ENCODE peak calls at places on chromosomes 12 and 14, in ten cellular contexts. M, J, A, V, U, T, G, W, N and O are unnamed samples.

GRCh38 chr14:61149896-61150295 is 131.2 kb downstream of the TMEM30B start:
- DNase-seq in J (no peak), V (no peak), G (no peak), N (no peak), M (no peak), A (no peak), W (no peak), T (no peak), U (no peak), O (no peak)

GRCh38 chr12:132720606-132721005 is 10.0 kb downstream of the PGAM5 start:
- DNase-seq in A (no peak), U (no peak), T (no peak), N (no peak), J (no peak), G (no peak), M (no peak), V (no peak), W (no peak), O (no peak)

GRCh38 chr12:25364529-25365339 is 114.0 kb upstream of the KRAS start:
- DNase-seq in T (no peak), G (no peak), U (peak; percentile 49), A (no peak), V (no peak), W (no peak), M (no peak), N (no peak), J (no peak), O (no peak)

GRCh38 chr14:95319312-95320075 is at the start of gene CLMN:
- DNase-seq in T (no peak), M (peak; percentile 35), V (peak; percentile 24), U (peak; percentile 22), G (peak; percentile 51), A (peak; percentile 27), W (no peak), J (peak; percentile 82), N (no peak), O (peak; percentile 6)

GRCh38 chr12:106113042-106113441 is 25.7 kb downstream of the NUAK1 start:
- DNase-seq in G (no peak), A (no peak), T (no peak), U (no peak), V (peak; percentile 82), M (no peak), N (no peak), J (no peak), W (no peak), O (no peak)

GRCh38 chr14:77593501-77593911 is 22.9 kb downstream of the SPTLC2 start:
- DNase-seq in A (no peak), W (peak; percentile 98), M (no peak), V (peak; percentile 35), U (no peak), J (no peak), G (no peak), N (no peak), T (no peak), O (no peak)

GRCh38 chr14:20834899-20835298 is 32.3 kb upstream of the RNASE1 start:
- DNase-seq in W (no peak), V (no peak), A (no peak), T (no peak), M (no peak), J (no peak), U (no peak), G (no peak), N (no peak), O (no peak)

GRCh38 chr12:97800561-97800960 is 338.0 kb downstream of the RMST start:
- DNase-seq in W (peak; percentile 33), T (no peak), G (no peak), V (no peak), M (no peak), U (no peak), N (no peak), A (no peak), J (no peak), O (no peak)

GRCh38 chr14:54435500-54435981 is 5.6 kb downstream of the CNIH1 start:
- DNase-seq in U (no peak), T (peak; percentile 22), G (no peak), N (no peak), M (no peak), V (peak; percentile 98), J (peak; percentile 37), W (no peak), A (no peak), O (no peak)

GRCh38 chr12:83818888-83819287 is 1093.7 kb downstream of the SLC6A15 start:
- DNase-seq in T (no peak), M (no peak), J (no peak), G (no peak), U (no peak), A (no peak), N (no peak), W (no peak), V (peak; percentile 93), O (no peak)

GRCh38 chr14:67879026-67879425 is 59.4 kb downstream of the RAD51B start:
- DNase-seq in M (no peak), A (no peak), J (no peak), U (no peak), G (no peak), V (no peak), T (no peak), N (no peak), W (no peak), O (no peak)

GRCh38 chr14:69363964-69364363 is 34.1 kb downstream of the ERH start:
- DNase-seq in J (no peak), T (no peak), G (no peak), U (no peak), V (no peak), M (no peak), W (no peak), A (no peak), N (no peak), O (no peak)

GRCh38 chr12:58416211-58416610 is 474.8 kb downstream of the ATP23 start:
- DNase-seq in T (peak; percentile 26), N (no peak), G (no peak), A (no peak), J (peak; percentile 42), M (no peak), U (no peak), W (no peak), V (peak; percentile 91), O (no peak)

GRCh38 chr14:106790189-106791036 is 1264.0 kb downstream of the TMEM121 start:
- DNase-seq in A (no peak), U (peak; percentile 78), W (peak; percentile 30), N (peak; percentile 74), M (peak; percentile 6), G (peak; percentile 5), T (no peak), J (no peak), V (no peak), O (no peak)

GRCh38 chr14:100156776-100157175 is 2.7 kb downstream of the DEGS2 start:
- DNase-seq in G (no peak), V (no peak), U (no peak), J (no peak), W (no peak), M (peak; percentile 85), A (no peak), T (no peak), N (no peak), O (no peak)

GRCh38 chr14:50619569-50620141 is 48.5 kb downstream of the SAV1 start:
- DNase-seq in A (no peak), M (no peak), N (no peak), V (peak; percentile 59), U (no peak), T (no peak), W (peak; percentile 52), G (peak; percentile 26), J (peak; percentile 26), O (no peak)

GRCh38 chr14:64628940-64629403 is 75.3 kb upstream of the PLEKHG3 start:
- DNase-seq in W (no peak), N (no peak), J (peak; percentile 88), U (no peak), V (peak; percentile 99), T (peak; percentile 82), A (no peak), G (no peak), M (no peak), O (peak; percentile 29)

GRCh38 chr12:108803428-108804105 is 53.8 kb downstream of the SSH1 start:
- DNase-seq in W (peak; percentile 81), M (peak; percentile 94), N (peak; percentile 78), G (peak; percentile 63), A (peak; percentile 73), T (peak; percentile 87), J (peak; percentile 84), V (peak; percentile 88), U (peak; percentile 70), O (peak; percentile 65)

GRCh38 chr14:54555651-54556050 is 11.3 kb upstream of the SAMD4A start:
- DNase-seq in W (no peak), N (no peak), T (no peak), M (no peak), A (no peak), U (no peak), J (no peak), G (no peak), V (no peak), O (no peak)

GRCh38 chr12:19404232-19404880 is 34.9 kb upstream of the AEBP2 start:
- DNase-seq in W (no peak), U (peak; percentile 18), J (no peak), N (no peak), V (no peak), G (no peak), T (no peak), A (no peak), M (no peak), O (no peak)

GRCh38 chr12:124413915-124414314 is 119.0 kb downstream of the RFLNA start:
- DNase-seq in T (no peak), M (no peak), W (no peak), U (no peak), V (no peak), G (peak; percentile 7), J (no peak), A (no peak), N (no peak), O (no peak)

GRCh38 chr14:90544971-90545370 is 148.1 kb downstream of the CALM1 start:
- DNase-seq in N (no peak), G (no peak), V (no peak), U (no peak), M (peak; percentile 48), T (no peak), A (no peak), W (no peak), J (no peak), O (no peak)

GRCh38 chr12:6200266-6201198 is at the start of gene CD9:
- DNase-seq in V (no peak), G (no peak), A (no peak), M (no peak), T (no peak), U (no peak), W (no peak), J (peak; percentile 94), N (peak; percentile 82), O (no peak)

GRCh38 chr12:108825205-108825950 is 32.0 kb downstream of the SSH1 start:
- DNase-seq in V (no peak), N (no peak), W (no peak), J (no peak), A (no peak), M (peak; percentile 72), G (no peak), T (peak; percentile 25), U (no peak), O (no peak)

GRCh38 chr12:54197037-54197909 is 8.5 kb upstream of the SMUG1 start:
- DNase-seq in T (no peak), A (no peak), N (no peak), W (no peak), J (no peak), G (no peak), U (no peak), V (no peak), M (no peak), O (no peak)